ENCODE peak calls at places on chromosomes 1 and 21, in ten cellular contexts. One of them, this sample, is unnamed.

GRCh38 chr1:214102907-214103306 is 115.1 kb downstream of the PROX1 start:
- DNase-seq in thoracic aorta: no peak
- DNase-seq in T47D: no peak
- DNase-seq in stimulated activated effector memory CD8-positive, alpha-beta T cell treated with anti-CD3 and anti-CD28 coated beads, Interleukin-12 subunit alpha, Interleukin-12 subunit beta, amount 100 ng/mL, for 72 hours: no peak
- DNase-seq in activated CD8-positive, alpha-beta memory T cell treated with anti-CD3 and anti-CD28 coated beads for 48 hours: no peak
- DNase-seq in adipocyte: peak; percentile 42
- DNase-seq in ACHN: peak; percentile 40
- DNase-seq in HuH-7: no peak
- DNase-seq in activated CD4-positive, alpha-beta T cell treated with anti-CD3 and anti-CD28 coated beads, Interleukin-2, amount 50 U/mL, for 4 hours: no peak
- DNase-seq in hypothalamus: no peak
- DNase-seq in this sample: no peak

GRCh38 chr1:25140073-25140797 is 92.1 kb downstream of the SYF2 start:
- DNase-seq in HuH-7: no peak
- DNase-seq in T47D: no peak
- DNase-seq in activated CD8-positive, alpha-beta memory T cell treated with anti-CD3 and anti-CD28 coated beads for 48 hours: no peak
- DNase-seq in stimulated activated effector memory CD8-positive, alpha-beta T cell treated with anti-CD3 and anti-CD28 coated beads, Interleukin-12 subunit alpha, Interleukin-12 subunit beta, amount 100 ng/mL, for 72 hours: peak; percentile 48
- DNase-seq in thoracic aorta: no peak
- DNase-seq in activated CD4-positive, alpha-beta T cell treated with anti-CD3 and anti-CD28 coated beads, Interleukin-2, amount 50 U/mL, for 4 hours: no peak
- DNase-seq in ACHN: no peak
- DNase-seq in adipocyte: no peak
- DNase-seq in hypothalamus: no peak
- DNase-seq in this sample: no peak

GRCh38 chr1:33819913-33820311 is 44.0 kb upstream of the HMGB4 start:
- DNase-seq in thoracic aorta: no peak
- DNase-seq in activated CD4-positive, alpha-beta T cell treated with anti-CD3 and anti-CD28 coated beads, Interleukin-2, amount 50 U/mL, for 4 hours: no peak
- DNase-seq in T47D: no peak
- DNase-seq in stimulated activated effector memory CD8-positive, alpha-beta T cell treated with anti-CD3 and anti-CD28 coated beads, Interleukin-12 subunit alpha, Interleukin-12 subunit beta, amount 100 ng/mL, for 72 hours: no peak
- DNase-seq in hypothalamus: no peak
- DNase-seq in adipocyte: no peak
- DNase-seq in HuH-7: no peak
- DNase-seq in ACHN: no peak
- DNase-seq in activated CD8-positive, alpha-beta memory T cell treated with anti-CD3 and anti-CD28 coated beads for 48 hours: no peak
- DNase-seq in this sample: no peak

GRCh38 chr1:179091691-179092165 is 9.9 kb downstream of the TOR3A start:
- DNase-seq in stimulated activated effector memory CD8-positive, alpha-beta T cell treated with anti-CD3 and anti-CD28 coated beads, Interleukin-12 subunit alpha, Interleukin-12 subunit beta, amount 100 ng/mL, for 72 hours: no peak
- DNase-seq in thoracic aorta: no peak
- DNase-seq in activated CD4-positive, alpha-beta T cell treated with anti-CD3 and anti-CD28 coated beads, Interleukin-2, amount 50 U/mL, for 4 hours: no peak
- DNase-seq in hypothalamus: no peak
- DNase-seq in T47D: no peak
- DNase-seq in ACHN: no peak
- DNase-seq in adipocyte: peak; percentile 76
- DNase-seq in activated CD8-positive, alpha-beta memory T cell treated with anti-CD3 and anti-CD28 coated beads for 48 hours: no peak
- DNase-seq in HuH-7: no peak
- DNase-seq in this sample: no peak

GRCh38 chr1:101088431-101088830 is 62.8 kb upstream of the DPH5 start:
- DNase-seq in hypothalamus: no peak
- DNase-seq in thoracic aorta: no peak
- DNase-seq in stimulated activated effector memory CD8-positive, alpha-beta T cell treated with anti-CD3 and anti-CD28 coated beads, Interleukin-12 subunit alpha, Interleukin-12 subunit beta, amount 100 ng/mL, for 72 hours: no peak
- DNase-seq in T47D: no peak
- DNase-seq in activated CD8-positive, alpha-beta memory T cell treated with anti-CD3 and anti-CD28 coated beads for 48 hours: no peak
- DNase-seq in activated CD4-positive, alpha-beta T cell treated with anti-CD3 and anti-CD28 coated beads, Interleukin-2, amount 50 U/mL, for 4 hours: peak; percentile 10
- DNase-seq in HuH-7: no peak
- DNase-seq in adipocyte: no peak
- DNase-seq in ACHN: no peak
- DNase-seq in this sample: no peak

GRCh38 chr1:211643324-211644212 is 31.9 kb downstream of the NEK2 start:
- DNase-seq in hypothalamus: no peak
- DNase-seq in stimulated activated effector memory CD8-positive, alpha-beta T cell treated with anti-CD3 and anti-CD28 coated beads, Interleukin-12 subunit alpha, Interleukin-12 subunit beta, amount 100 ng/mL, for 72 hours: no peak
- DNase-seq in activated CD8-positive, alpha-beta memory T cell treated with anti-CD3 and anti-CD28 coated beads for 48 hours: no peak
- DNase-seq in adipocyte: peak; percentile 14
- DNase-seq in ACHN: peak; percentile 42
- DNase-seq in HuH-7: peak; percentile 52
- DNase-seq in activated CD4-positive, alpha-beta T cell treated with anti-CD3 and anti-CD28 coated beads, Interleukin-2, amount 50 U/mL, for 4 hours: no peak
- DNase-seq in T47D: peak; percentile 52
- DNase-seq in thoracic aorta: no peak
- DNase-seq in this sample: no peak

GRCh38 chr1:183562701-183563100 is 27.6 kb downstream of the NCF2 start:
- DNase-seq in hypothalamus: no peak
- DNase-seq in T47D: no peak
- DNase-seq in ACHN: no peak
- DNase-seq in adipocyte: no peak
- DNase-seq in stimulated activated effector memory CD8-positive, alpha-beta T cell treated with anti-CD3 and anti-CD28 coated beads, Interleukin-12 subunit alpha, Interleukin-12 subunit beta, amount 100 ng/mL, for 72 hours: no peak
- DNase-seq in activated CD4-positive, alpha-beta T cell treated with anti-CD3 and anti-CD28 coated beads, Interleukin-2, amount 50 U/mL, for 4 hours: no peak
- DNase-seq in activated CD8-positive, alpha-beta memory T cell treated with anti-CD3 and anti-CD28 coated beads for 48 hours: no peak
- DNase-seq in thoracic aorta: no peak
- DNase-seq in HuH-7: no peak
- DNase-seq in this sample: no peak

GRCh38 chr1:234692961-234693360 is 83.0 kb upstream of the IRF2BP2 start:
- DNase-seq in HuH-7: no peak
- DNase-seq in hypothalamus: no peak
- DNase-seq in ACHN: no peak
- DNase-seq in thoracic aorta: no peak
- DNase-seq in adipocyte: no peak
- DNase-seq in stimulated activated effector memory CD8-positive, alpha-beta T cell treated with anti-CD3 and anti-CD28 coated beads, Interleukin-12 subunit alpha, Interleukin-12 subunit beta, amount 100 ng/mL, for 72 hours: no peak
- DNase-seq in activated CD4-positive, alpha-beta T cell treated with anti-CD3 and anti-CD28 coated beads, Interleukin-2, amount 50 U/mL, for 4 hours: no peak
- DNase-seq in activated CD8-positive, alpha-beta memory T cell treated with anti-CD3 and anti-CD28 coated beads for 48 hours: no peak
- DNase-seq in T47D: no peak
- DNase-seq in this sample: no peak

GRCh38 chr1:38700077-38700470 is 159.5 kb downstream of the RRAGC start:
- DNase-seq in thoracic aorta: no peak
- DNase-seq in stimulated activated effector memory CD8-positive, alpha-beta T cell treated with anti-CD3 and anti-CD28 coated beads, Interleukin-12 subunit alpha, Interleukin-12 subunit beta, amount 100 ng/mL, for 72 hours: no peak
- DNase-seq in HuH-7: no peak
- DNase-seq in activated CD4-positive, alpha-beta T cell treated with anti-CD3 and anti-CD28 coated beads, Interleukin-2, amount 50 U/mL, for 4 hours: no peak
- DNase-seq in ACHN: no peak
- DNase-seq in hypothalamus: no peak
- DNase-seq in adipocyte: no peak
- DNase-seq in activated CD8-positive, alpha-beta memory T cell treated with anti-CD3 and anti-CD28 coated beads for 48 hours: no peak
- DNase-seq in T47D: no peak
- DNase-seq in this sample: no peak

GRCh38 chr1:52056937-52057231 is 789 bp downstream of the BTF3L4 start:
- DNase-seq in ACHN: no peak
- DNase-seq in activated CD8-positive, alpha-beta memory T cell treated with anti-CD3 and anti-CD28 coated beads for 48 hours: no peak
- DNase-seq in adipocyte: no peak
- DNase-seq in T47D: no peak
- DNase-seq in HuH-7: no peak
- DNase-seq in thoracic aorta: no peak
- DNase-seq in activated CD4-positive, alpha-beta T cell treated with anti-CD3 and anti-CD28 coated beads, Interleukin-2, amount 50 U/mL, for 4 hours: no peak
- DNase-seq in hypothalamus: no peak
- DNase-seq in stimulated activated effector memory CD8-positive, alpha-beta T cell treated with anti-CD3 and anti-CD28 coated beads, Interleukin-12 subunit alpha, Interleukin-12 subunit beta, amount 100 ng/mL, for 72 hours: no peak
- DNase-seq in this sample: no peak

GRCh38 chr1:10738125-10738746 is 58.2 kb downstream of the CASZ1 start:
- DNase-seq in adipocyte: no peak
- DNase-seq in activated CD8-positive, alpha-beta memory T cell treated with anti-CD3 and anti-CD28 coated beads for 48 hours: no peak
- DNase-seq in HuH-7: no peak
- DNase-seq in hypothalamus: no peak
- DNase-seq in activated CD4-positive, alpha-beta T cell treated with anti-CD3 and anti-CD28 coated beads, Interleukin-2, amount 50 U/mL, for 4 hours: no peak
- DNase-seq in ACHN: no peak
- DNase-seq in stimulated activated effector memory CD8-positive, alpha-beta T cell treated with anti-CD3 and anti-CD28 coated beads, Interleukin-12 subunit alpha, Interleukin-12 subunit beta, amount 100 ng/mL, for 72 hours: no peak
- DNase-seq in T47D: no peak
- DNase-seq in thoracic aorta: no peak
- DNase-seq in this sample: no peak

GRCh38 chr1:29236743-29236992 is 346 bp downstream of the PTPRU start:
- DNase-seq in activated CD4-positive, alpha-beta T cell treated with anti-CD3 and anti-CD28 coated beads, Interleukin-2, amount 50 U/mL, for 4 hours: no peak
- DNase-seq in ACHN: no peak
- DNase-seq in stimulated activated effector memory CD8-positive, alpha-beta T cell treated with anti-CD3 and anti-CD28 coated beads, Interleukin-12 subunit alpha, Interleukin-12 subunit beta, amount 100 ng/mL, for 72 hours: no peak
- DNase-seq in thoracic aorta: no peak
- DNase-seq in T47D: peak; percentile 32
- DNase-seq in hypothalamus: no peak
- DNase-seq in activated CD8-positive, alpha-beta memory T cell treated with anti-CD3 and anti-CD28 coated beads for 48 hours: no peak
- DNase-seq in adipocyte: no peak
- DNase-seq in HuH-7: no peak
- DNase-seq in this sample: no peak

GRCh38 chr1:21344750-21345443 is 54.6 kb upstream of the ECE1 start:
- DNase-seq in ACHN: no peak
- DNase-seq in HuH-7: no peak
- DNase-seq in adipocyte: peak; percentile 50
- DNase-seq in stimulated activated effector memory CD8-positive, alpha-beta T cell treated with anti-CD3 and anti-CD28 coated beads, Interleukin-12 subunit alpha, Interleukin-12 subunit beta, amount 100 ng/mL, for 72 hours: peak; percentile 64
- DNase-seq in T47D: no peak
- DNase-seq in hypothalamus: no peak
- DNase-seq in activated CD4-positive, alpha-beta T cell treated with anti-CD3 and anti-CD28 coated beads, Interleukin-2, amount 50 U/mL, for 4 hours: no peak
- DNase-seq in thoracic aorta: no peak
- DNase-seq in activated CD8-positive, alpha-beta memory T cell treated with anti-CD3 and anti-CD28 coated beads for 48 hours: no peak
- DNase-seq in this sample: no peak

GRCh38 chr1:81670286-81670685 is 130.4 kb upstream of the ADGRL2 start:
- DNase-seq in T47D: no peak
- DNase-seq in thoracic aorta: peak; percentile 77
- DNase-seq in activated CD8-positive, alpha-beta memory T cell treated with anti-CD3 and anti-CD28 coated beads for 48 hours: no peak
- DNase-seq in HuH-7: no peak
- DNase-seq in activated CD4-positive, alpha-beta T cell treated with anti-CD3 and anti-CD28 coated beads, Interleukin-2, amount 50 U/mL, for 4 hours: no peak
- DNase-seq in adipocyte: peak; percentile 77
- DNase-seq in stimulated activated effector memory CD8-positive, alpha-beta T cell treated with anti-CD3 and anti-CD28 coated beads, Interleukin-12 subunit alpha, Interleukin-12 subunit beta, amount 100 ng/mL, for 72 hours: no peak
- DNase-seq in ACHN: peak; percentile 65
- DNase-seq in hypothalamus: peak; percentile 50
- DNase-seq in this sample: no peak

GRCh38 chr1:115764541-115764940 is 4.0 kb downstream of the CASQ2 start:
- DNase-seq in activated CD8-positive, alpha-beta memory T cell treated with anti-CD3 and anti-CD28 coated beads for 48 hours: no peak
- DNase-seq in HuH-7: peak; percentile 41
- DNase-seq in adipocyte: peak; percentile 74
- DNase-seq in thoracic aorta: no peak
- DNase-seq in stimulated activated effector memory CD8-positive, alpha-beta T cell treated with anti-CD3 and anti-CD28 coated beads, Interleukin-12 subunit alpha, Interleukin-12 subunit beta, amount 100 ng/mL, for 72 hours: peak; percentile 23
- DNase-seq in ACHN: peak; percentile 51
- DNase-seq in hypothalamus: no peak
- DNase-seq in activated CD4-positive, alpha-beta T cell treated with anti-CD3 and anti-CD28 coated beads, Interleukin-2, amount 50 U/mL, for 4 hours: no peak
- DNase-seq in T47D: no peak
- DNase-seq in this sample: no peak

GRCh38 chr21:35016517-35017188 is 32.4 kb downstream of the RUNX1 start:
- DNase-seq in T47D: no peak
- DNase-seq in HuH-7: no peak
- DNase-seq in activated CD4-positive, alpha-beta T cell treated with anti-CD3 and anti-CD28 coated beads, Interleukin-2, amount 50 U/mL, for 4 hours: no peak
- DNase-seq in activated CD8-positive, alpha-beta memory T cell treated with anti-CD3 and anti-CD28 coated beads for 48 hours: no peak
- DNase-seq in thoracic aorta: no peak
- DNase-seq in stimulated activated effector memory CD8-positive, alpha-beta T cell treated with anti-CD3 and anti-CD28 coated beads, Interleukin-12 subunit alpha, Interleukin-12 subunit beta, amount 100 ng/mL, for 72 hours: no peak
- DNase-seq in hypothalamus: no peak
- DNase-seq in adipocyte: no peak
- DNase-seq in ACHN: no peak
- DNase-seq in this sample: no peak

GRCh38 chr21:35637431-35637830 is 422.9 kb downstream of the SETD4 start:
- DNase-seq in activated CD8-positive, alpha-beta memory T cell treated with anti-CD3 and anti-CD28 coated beads for 48 hours: no peak
- DNase-seq in ACHN: no peak
- DNase-seq in T47D: no peak
- DNase-seq in thoracic aorta: no peak
- DNase-seq in activated CD4-positive, alpha-beta T cell treated with anti-CD3 and anti-CD28 coated beads, Interleukin-2, amount 50 U/mL, for 4 hours: no peak
- DNase-seq in stimulated activated effector memory CD8-positive, alpha-beta T cell treated with anti-CD3 and anti-CD28 coated beads, Interleukin-12 subunit alpha, Interleukin-12 subunit beta, amount 100 ng/mL, for 72 hours: no peak
- DNase-seq in HuH-7: no peak
- DNase-seq in adipocyte: peak; percentile 22
- DNase-seq in hypothalamus: no peak
- DNase-seq in this sample: no peak

GRCh38 chr21:33121715-33122475 is 52.0 kb downstream of the OLIG1 start:
- DNase-seq in adipocyte: no peak
- DNase-seq in HuH-7: no peak
- DNase-seq in activated CD8-positive, alpha-beta memory T cell treated with anti-CD3 and anti-CD28 coated beads for 48 hours: no peak
- DNase-seq in hypothalamus: peak; percentile 30
- DNase-seq in activated CD4-positive, alpha-beta T cell treated with anti-CD3 and anti-CD28 coated beads, Interleukin-2, amount 50 U/mL, for 4 hours: no peak
- DNase-seq in stimulated activated effector memory CD8-positive, alpha-beta T cell treated with anti-CD3 and anti-CD28 coated beads, Interleukin-12 subunit alpha, Interleukin-12 subunit beta, amount 100 ng/mL, for 72 hours: no peak
- DNase-seq in ACHN: peak; percentile 11
- DNase-seq in thoracic aorta: no peak
- DNase-seq in T47D: no peak
- DNase-seq in this sample: no peak